ENCODE peak calls at places on chromosome 4, in seven cellular contexts. B is SW480; E is NCI-H1092; S is HFFc6; C is astrocyte of the spinal cord; L is activated gamma-delta T cell treated with anti-CD3 and anti-CD28 coated beads, Interleukin-2, amount 50 U/mL, for 16 hours; G is NCI-H1694. M is an unnamed sample.

GRCh38 chr4:185119927-185120630 is 23.0 kb upstream of the SLC25A4 start:
- DNase-seq in C (no peak), E (no peak), L (no peak), B (no peak), G (no peak), S (no peak), M (no peak)

GRCh38 chr4:73668806-73669205 is 48.6 kb upstream of the RASSF6 start:
- DNase-seq in G (peak), S (peak), C (peak), E (peak), B (no peak), L (no peak), M (no peak)

GRCh38 chr4:19832388-19832787 is 419.3 kb upstream of the SLIT2 start:
- DNase-seq in E (no peak), B (no peak), G (no peak), L (no peak), C (peak), S (peak), M (no peak)

GRCh38 chr4:175560628-175561027 is 251.4 kb downstream of the GPM6A start:
- DNase-seq in G (no peak), B (peak), C (peak), S (peak), E (peak), L (no peak), M (no peak)

GRCh38 chr4:2441393-2442174 is 22.8 kb downstream of the CFAP99 start:
- DNase-seq in B (peak), G (peak), E (peak), C (peak), L (peak), S (peak), M (peak)

GRCh38 chr4:7206856-7207567 is 14.7 kb downstream of the SORCS2 start:
- DNase-seq in B (peak), G (no peak), C (peak), L (no peak), S (peak), E (no peak), M (peak)

GRCh38 chr4:76897522-76898384 is at the start of gene SOWAHB:
- DNase-seq in L (no peak), B (peak), E (peak), G (no peak), C (no peak), S (no peak), M (peak)

GRCh38 chr4:115945026-115945425 is 831.6 kb upstream of the NDST4 start:
- DNase-seq in G (no peak), B (no peak), E (no peak), C (no peak), S (no peak), L (no peak), M (no peak)

GRCh38 chr4:151031831-151032605 is 16.9 kb upstream of the LRBA start:
- DNase-seq in E (no peak), S (peak), B (peak), G (no peak), C (peak), L (no peak), M (no peak)

GRCh38 chr4:10006236-10006603 is 15.1 kb downstream of the SLC2A9 start:
- DNase-seq in E (no peak), B (no peak), L (no peak), G (no peak), C (peak), S (peak), M (peak)

GRCh38 chr4:154911608-154912098 is 130.6 kb downstream of the RBM46 start:
- DNase-seq in C (no peak), L (no peak), G (no peak), E (no peak), S (no peak), B (no peak), M (no peak)

GRCh38 chr4:55727746-55728145 is 91.6 kb upstream of the NMU start:
- DNase-seq in S (no peak), L (no peak), B (no peak), E (no peak), C (no peak), G (no peak), M (no peak)

GRCh38 chr4:89929425-89930272 is 35.0 kb downstream of the MMRN1 start:
- DNase-seq in E (no peak), B (no peak), S (no peak), G (no peak), C (peak), L (no peak), M (no peak)